ENCODE peak calls at places on chromosomes 7 and 10, in six cellular contexts. One of them, this sample, is unnamed.

GRCh38 chr7:40279991-40280390 is 145.2 kb downstream of the SUGCT start:
- DNase-seq in K562: no peak
- DNase-seq in PC-3: no peak
- DNase-seq in fibroblast of lung: no peak
- DNase-seq in HCT116: no peak
- DNase-seq in OCI-LY7: no peak
- DNase-seq in this sample: no peak

GRCh38 chr7:80165177-80165576 is 30.5 kb downstream of the GNAI1 start:
- DNase-seq in PC-3: no peak
- DNase-seq in fibroblast of lung: no peak
- DNase-seq in OCI-LY7: no peak
- DNase-seq in K562: no peak
- DNase-seq in HCT116: no peak
- DNase-seq in this sample: no peak

GRCh38 chr7:31098606-31099360 is 46.7 kb downstream of the ADCYAP1R1 start:
- DNase-seq in OCI-LY7: no peak
- DNase-seq in HCT116: no peak
- DNase-seq in PC-3: no peak
- DNase-seq in fibroblast of lung: no peak
- DNase-seq in K562: no peak
- DNase-seq in this sample: no peak

GRCh38 chr10:88028654-88029053 is 165.2 kb downstream of the PTEN start:
- DNase-seq in PC-3: no peak
- DNase-seq in OCI-LY7: peak; percentile 42
- DNase-seq in K562: no peak
- DNase-seq in fibroblast of lung: no peak
- DNase-seq in HCT116: no peak
- DNase-seq in this sample: peak; percentile 60

GRCh38 chr7:80499350-80499955 is 12.4 kb downstream of the GNAT3 start:
- DNase-seq in fibroblast of lung: peak; percentile 96
- DNase-seq in HCT116: peak; percentile 87
- DNase-seq in PC-3: peak; percentile 89
- DNase-seq in OCI-LY7: no peak
- DNase-seq in K562: no peak
- DNase-seq in this sample: peak; percentile 75

GRCh38 chr10:18607503-18607902 is 43.9 kb downstream of the NSUN6 start:
- DNase-seq in PC-3: peak; percentile 73
- DNase-seq in OCI-LY7: peak; percentile 4
- DNase-seq in K562: peak; percentile 49
- DNase-seq in fibroblast of lung: peak; percentile 89
- DNase-seq in HCT116: peak; percentile 72
- DNase-seq in this sample: peak; percentile 71

GRCh38 chr7:108805808-108806397 is 236.2 kb downstream of the DNAJB9 start:
- DNase-seq in OCI-LY7: peak; percentile 12
- DNase-seq in PC-3: peak; percentile 40
- DNase-seq in HCT116: peak; percentile 27
- DNase-seq in fibroblast of lung: peak; percentile 20
- DNase-seq in K562: peak; percentile 52
- DNase-seq in this sample: peak; percentile 13

GRCh38 chr7:100358857-100359212 is 918 bp downstream of the PILRB start:
- DNase-seq in HCT116: no peak
- DNase-seq in OCI-LY7: no peak
- DNase-seq in fibroblast of lung: no peak
- DNase-seq in K562: no peak
- DNase-seq in PC-3: no peak
- DNase-seq in this sample: no peak

GRCh38 chr10:110414563-110415309 is 83.0 kb upstream of the DUSP5 start:
- DNase-seq in fibroblast of lung: peak; percentile 62
- DNase-seq in PC-3: peak; percentile 96
- DNase-seq in HCT116: peak; percentile 98
- DNase-seq in K562: no peak
- DNase-seq in OCI-LY7: peak; percentile 96
- DNase-seq in this sample: no peak

GRCh38 chr7:94243312-94243711 is 151.4 kb upstream of the COL1A2 start:
- DNase-seq in OCI-LY7: no peak
- DNase-seq in HCT116: no peak
- DNase-seq in K562: no peak
- DNase-seq in fibroblast of lung: no peak
- DNase-seq in PC-3: no peak
- DNase-seq in this sample: no peak

GRCh38 chr7:105760549-105761447 is 115.6 kb downstream of the ATXN7L1 start:
- DNase-seq in OCI-LY7: no peak
- DNase-seq in PC-3: no peak
- DNase-seq in HCT116: no peak
- DNase-seq in fibroblast of lung: no peak
- DNase-seq in K562: no peak
- DNase-seq in this sample: no peak

GRCh38 chr7:13433946-13434345 is 555.5 kb downstream of the ETV1 start:
- DNase-seq in OCI-LY7: no peak
- DNase-seq in fibroblast of lung: no peak
- DNase-seq in PC-3: no peak
- DNase-seq in K562: no peak
- DNase-seq in HCT116: no peak
- DNase-seq in this sample: no peak

GRCh38 chr7:75968012-75968411 is 26.4 kb downstream of the TMEM120A start:
- DNase-seq in HCT116: no peak
- DNase-seq in OCI-LY7: no peak
- DNase-seq in fibroblast of lung: no peak
- DNase-seq in K562: no peak
- DNase-seq in PC-3: no peak
- DNase-seq in this sample: no peak

GRCh38 chr10:71998840-71999194 is 34.6 kb downstream of the CHST3 start:
- DNase-seq in fibroblast of lung: peak; percentile 82
- DNase-seq in PC-3: peak; percentile 86
- DNase-seq in OCI-LY7: no peak
- DNase-seq in K562: no peak
- DNase-seq in HCT116: no peak
- DNase-seq in this sample: peak; percentile 75

GRCh38 chr7:33062023-33062781 is at the start of gene NT5C3A:
- DNase-seq in HCT116: no peak
- DNase-seq in K562: peak; percentile 58
- DNase-seq in PC-3: peak; percentile 35
- DNase-seq in fibroblast of lung: peak; percentile 33
- DNase-seq in OCI-LY7: peak; percentile 48
- DNase-seq in this sample: peak; percentile 63

GRCh38 chr10:130422366-130423324 is 286.5 kb downstream of the GLRX3 start:
- DNase-seq in fibroblast of lung: no peak
- DNase-seq in HCT116: no peak
- DNase-seq in OCI-LY7: no peak
- DNase-seq in K562: no peak
- DNase-seq in PC-3: no peak
- DNase-seq in this sample: no peak

GRCh38 chr10:7399533-7399932 is 11.3 kb downstream of the SFMBT2 start:
- DNase-seq in K562: no peak
- DNase-seq in PC-3: no peak
- DNase-seq in HCT116: no peak
- DNase-seq in OCI-LY7: no peak
- DNase-seq in fibroblast of lung: no peak
- DNase-seq in this sample: no peak

GRCh38 chr10:7400068-7400824 is 10.6 kb downstream of the SFMBT2 start:
- DNase-seq in fibroblast of lung: no peak
- DNase-seq in HCT116: no peak
- DNase-seq in OCI-LY7: no peak
- DNase-seq in K562: no peak
- DNase-seq in PC-3: no peak
- DNase-seq in this sample: no peak

GRCh38 chr10:7401156-7401555 is 9.7 kb downstream of the SFMBT2 start:
- DNase-seq in K562: no peak
- DNase-seq in HCT116: no peak
- DNase-seq in PC-3: no peak
- DNase-seq in OCI-LY7: no peak
- DNase-seq in fibroblast of lung: no peak
- DNase-seq in this sample: no peak

GRCh38 chr10:7397049-7397448 is 13.8 kb downstream of the SFMBT2 start:
- DNase-seq in fibroblast of lung: peak; percentile 59
- DNase-seq in HCT116: no peak
- DNase-seq in OCI-LY7: no peak
- DNase-seq in K562: no peak
- DNase-seq in PC-3: no peak
- DNase-seq in this sample: no peak

GRCh38 chr10:7397636-7398035 is 13.2 kb downstream of the SFMBT2 start:
- DNase-seq in fibroblast of lung: no peak
- DNase-seq in HCT116: no peak
- DNase-seq in K562: no peak
- DNase-seq in PC-3: no peak
- DNase-seq in OCI-LY7: no peak
- DNase-seq in this sample: no peak
- TF ChIP-seq CTCF in fibroblast of lung: no peak
- TF ChIP-seq CTCF in HCT116: no peak
- TF ChIP-seq CTCF in K562: no peak
- TF ChIP-seq CTCF in PC-3: no peak
- TF ChIP-seq CTCF in OCI-LY7: no peak
- TF ChIP-seq CTCF in this sample: no peak

DNA sequence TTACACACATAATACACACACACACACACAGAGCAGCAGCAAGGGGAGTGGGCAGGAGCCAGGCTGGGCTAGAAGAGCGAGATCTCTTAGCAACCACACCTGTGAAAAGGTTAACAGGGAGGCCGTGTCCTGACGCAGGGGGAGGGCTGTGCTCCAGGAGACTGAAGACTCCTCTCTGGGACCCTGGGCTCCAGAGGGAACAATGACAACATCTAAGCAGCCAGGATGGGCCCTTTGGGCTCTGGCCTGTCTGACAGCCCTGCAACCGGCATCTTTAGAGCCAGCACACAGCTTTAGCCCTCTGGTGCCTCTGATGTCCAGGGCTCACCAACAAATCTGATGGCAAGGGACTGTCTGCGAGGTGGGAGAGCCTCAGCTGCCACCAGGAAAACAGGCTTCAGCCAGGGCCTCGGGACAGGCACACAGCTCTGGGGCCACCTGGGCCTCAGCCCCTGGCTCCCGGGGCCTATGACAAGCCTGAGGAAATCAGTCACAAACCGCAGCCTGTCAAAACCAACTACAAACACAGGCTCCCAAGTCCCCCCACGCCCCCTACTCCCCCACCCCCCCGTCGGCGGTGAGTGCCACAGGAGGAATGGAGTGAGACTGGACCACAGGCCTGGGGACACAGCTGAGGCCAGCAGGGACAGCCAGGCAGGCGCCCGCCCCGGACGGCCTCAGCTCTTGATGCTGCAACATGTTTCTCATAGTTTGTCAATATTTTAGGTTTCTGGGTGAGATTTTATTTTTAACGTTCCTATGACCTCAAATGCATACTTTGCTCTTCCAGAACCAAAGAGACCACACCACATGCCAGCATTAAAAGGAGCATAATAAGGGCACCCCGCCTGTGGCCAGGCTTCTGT is 102.8 kb downstream of the TNS3 start:
- DNase-seq in K562: no peak
- DNase-seq in OCI-LY7: no peak
- DNase-seq in PC-3: no peak
- DNase-seq in fibroblast of lung: no peak
- DNase-seq in HCT116: no peak
- DNase-seq in this sample: no peak
- H3K79me2 ChIP-seq in K562: no peaks in the 10 kb centered on the region
- H3K79me2 ChIP-seq in OCI-LY7: no peaks in the 10 kb centered on the region
- H3K79me2 ChIP-seq in PC-3: peaks cover 89% of the 10 kb centered on the region
- H3K79me2 ChIP-seq in fibroblast of lung: peaks cover 21% of the 10 kb centered on the region
- H3K79me2 ChIP-seq in HCT116: no peaks in the 10 kb centered on the region
- H3K79me2 ChIP-seq in this sample: peaks cover 90% of the 10 kb centered on the region

DNA sequence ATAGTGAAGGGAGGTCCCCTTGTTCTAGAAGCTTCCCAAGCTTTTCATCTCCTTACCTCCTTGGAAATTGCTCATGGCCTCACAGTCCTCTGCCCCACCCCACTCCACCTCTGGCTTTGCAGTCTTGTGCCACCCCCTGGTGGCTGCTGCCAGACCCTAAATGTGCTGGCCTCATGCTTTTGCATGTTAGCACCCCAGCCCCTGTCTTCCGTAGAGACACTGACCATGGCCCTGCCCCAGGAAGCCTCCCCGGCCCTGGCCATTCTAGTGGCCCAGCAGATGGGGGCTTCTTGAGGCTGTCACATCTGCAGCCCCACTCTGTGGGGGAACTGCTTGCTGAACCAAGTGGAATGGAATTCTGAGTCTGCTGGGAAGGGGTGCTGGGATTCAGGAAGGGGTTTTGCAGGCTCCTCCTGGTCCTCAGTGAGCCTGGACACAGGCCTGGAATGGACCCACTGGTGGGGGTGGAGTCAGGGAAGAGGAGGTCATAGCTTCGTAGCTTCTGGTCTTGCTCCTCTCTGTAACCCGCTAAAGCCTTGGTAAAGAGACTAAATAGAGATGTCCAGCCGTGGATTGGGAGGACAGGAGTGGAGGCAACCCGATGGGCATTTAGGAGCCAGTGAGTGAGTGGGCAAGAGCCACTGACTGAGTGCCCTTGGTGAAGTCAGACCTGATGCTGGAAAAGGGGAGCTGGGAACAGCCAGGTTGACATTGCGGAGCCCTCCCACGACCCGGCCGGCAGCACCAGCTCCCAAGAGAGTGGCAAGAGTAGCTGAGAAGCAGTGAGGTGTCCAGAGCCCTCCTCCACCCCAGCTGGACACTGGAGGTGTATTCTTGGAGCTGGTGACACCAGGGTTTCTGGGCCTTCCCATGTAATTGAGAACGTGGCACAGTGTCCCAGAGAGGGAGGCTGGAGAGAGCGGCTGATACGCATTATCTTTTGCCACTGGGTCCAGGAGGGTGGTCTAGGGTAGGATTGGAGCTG is 20.9 kb downstream of the RAMP3 start:
- DNase-seq in K562: peak; percentile 62
- DNase-seq in fibroblast of lung: no peak
- DNase-seq in HCT116: peak; percentile 7
- DNase-seq in PC-3: no peak
- DNase-seq in OCI-LY7: peak; percentile 22
- DNase-seq in this sample: no peak
- TF ChIP-seq CTCF in K562: peak; percentile 48
- TF ChIP-seq CTCF in fibroblast of lung: no peak
- TF ChIP-seq CTCF in HCT116: peak; percentile 56
- TF ChIP-seq CTCF in PC-3: peak; percentile 44
- TF ChIP-seq CTCF in OCI-LY7: peak; percentile 58
- TF ChIP-seq CTCF in this sample: no peak

DNA sequence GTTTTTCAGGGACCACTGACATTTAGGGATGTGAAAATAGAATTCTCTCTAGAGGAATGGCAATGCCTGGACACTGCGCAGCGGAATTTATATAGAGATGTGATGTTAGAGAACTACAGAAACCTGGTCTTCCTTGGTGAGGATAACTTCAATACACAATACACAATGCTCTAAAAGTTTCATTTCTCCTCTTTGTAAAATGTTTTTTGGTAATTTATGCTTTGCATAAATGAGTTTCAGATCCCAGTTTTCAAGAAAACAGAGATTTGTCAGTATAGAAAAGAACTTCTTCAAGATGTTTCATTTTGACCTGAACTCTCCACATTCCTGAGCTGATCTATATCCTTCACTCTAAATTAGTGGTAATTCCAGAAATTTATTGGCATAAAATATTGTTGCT is 14.2 kb downstream of the ZNF92 start:
- DNase-seq in HCT116: no peak
- DNase-seq in PC-3: no peak
- DNase-seq in fibroblast of lung: no peak
- DNase-seq in OCI-LY7: peak; percentile 42
- DNase-seq in K562: no peak
- DNase-seq in this sample: no peak
- H3K79me2 ChIP-seq in HCT116: peaks cover 76% of the 10 kb centered on the region
- H3K79me2 ChIP-seq in PC-3: peaks cover 76% of the 10 kb centered on the region
- H3K79me2 ChIP-seq in fibroblast of lung: peaks cover 28% of the 10 kb centered on the region
- H3K79me2 ChIP-seq in OCI-LY7: peaks cover 99% of the 10 kb centered on the region
- H3K79me2 ChIP-seq in K562: peaks cover 47% of the 10 kb centered on the region
- H3K79me2 ChIP-seq in this sample: peaks cover 78% of the 10 kb centered on the region